ENCODE peak calls at places on chromosomes 2 and 18, in ten cellular contexts. Y is CD4-positive, alpha-beta memory T cell; J is stimulated activated CD4-positive, alpha-beta T cell treated with anti-CD3 and anti-CD28 coated beads, Interleukin-4, amount 100 ng/mL, for 48 hours; D is NCI-H1436; I is NCI-H1092 treated with DMSO at 0.1 percent for 48 hours; B is fibroblast of lung; N is foreskin fibroblast; V is head of caudate nucleus; C is GM13976; G is NCI-H774. O is an unnamed sample.

GRCh38 chr18:58953627-58954026 is 89.0 kb downstream of the ZNF532 start:
- DNase-seq in Y (no peak), J (no peak), D (no peak), I (peak; percentile 76), B (no peak), N (no peak), V (no peak), C (no peak), G (peak; percentile 43), O (peak; percentile 61)

GRCh38 chr18:50832754-50833153 is 12.9 kb upstream of the MRO start:
- DNase-seq in Y (no peak), J (no peak), D (no peak), I (no peak), B (no peak), N (no peak), V (no peak), C (peak; percentile 57), G (no peak), O (no peak)

GRCh38 chr2:29606105-29606871 is 315.1 kb downstream of the ALK start:
- DNase-seq in Y (no peak), J (no peak), D (no peak), I (no peak), B (peak; percentile 79), N (peak; percentile 82), V (no peak), C (no peak), G (no peak), O (no peak)

GRCh38 chr2:101294861-101295260 is 13.6 kb downstream of the RNF149 start:
- DNase-seq in Y (no peak), J (no peak), D (no peak), I (no peak), B (no peak), N (no peak), V (no peak), C (no peak), G (no peak), O (no peak)

GRCh38 chr2:73877071-73877802 is 15.6 kb upstream of the ACTG2 start:
- DNase-seq in Y (no peak), J (no peak), D (no peak), I (peak; percentile 38), B (no peak), N (no peak), V (no peak), C (no peak), G (peak; percentile 15), O (peak; percentile 31)

GRCh38 chr2:237865623-237866041 is 6.2 kb downstream of the RAMP1 start:
- DNase-seq in Y (no peak), J (no peak), D (no peak), I (no peak), B (no peak), N (no peak), V (no peak), C (no peak), G (no peak), O (no peak)

GRCh38 chr2:88903744-88904353 is 212.4 kb downstream of the RPIA start:
- DNase-seq in Y (no peak), J (no peak), D (no peak), I (peak; percentile 10), B (peak; percentile 25), N (peak; percentile 2), V (no peak), C (peak; percentile 2), G (no peak), O (no peak)

GRCh38 chr2:64120928-64121327 is 23.3 kb downstream of the PELI1 start:
- DNase-seq in Y (no peak), J (no peak), D (no peak), I (no peak), B (no peak), N (no peak), V (no peak), C (no peak), G (no peak), O (no peak)

GRCh38 chr18:49745051-49746014 is 68.0 kb downstream of the ACAA2 start:
- DNase-seq in Y (no peak), J (no peak), D (no peak), I (no peak), B (no peak), N (no peak), V (no peak), C (no peak), G (no peak), O (no peak)

GRCh38 chr2:238341536-238341935 is 21.2 kb downstream of the TRAF3IP1 start:
- DNase-seq in Y (no peak), J (no peak), D (no peak), I (no peak), B (no peak), N (no peak), V (no peak), C (no peak), G (no peak), O (no peak)

GRCh38 chr2:167478196-167478595 is 589.9 kb downstream of the XIRP2 start:
- DNase-seq in Y (no peak), J (no peak), D (no peak), I (no peak), B (no peak), N (no peak), V (no peak), C (no peak), G (no peak), O (no peak)

GRCh38 chr18:1627494-1627893 is 722.8 kb downstream of the ADCYAP1 start:
- DNase-seq in Y (no peak), J (no peak), D (no peak), I (no peak), B (no peak), N (no peak), V (no peak), C (no peak), G (no peak), O (no peak)

GRCh38 chr2:170073288-170073687 is 104.7 kb upstream of the MYO3B start:
- DNase-seq in Y (no peak), J (no peak), D (no peak), I (no peak), B (peak; percentile 87), N (peak; percentile 28), V (peak; percentile 76), C (no peak), G (no peak), O (peak; percentile 30)

GRCh38 chr2:234951386-234952269 is at the start of gene SH3BP4:
- DNase-seq in Y (no peak), J (peak; percentile 20), D (peak; percentile 80), I (peak; percentile 5), B (peak; percentile 81), N (peak; percentile 76), V (peak; percentile 91), C (peak; percentile 60), G (peak; percentile 61), O (no peak)

GRCh38 chr2:227479865-227480475 is 8.0 kb downstream of the AGFG1 start:
- DNase-seq in Y (no peak), J (no peak), D (no peak), I (no peak), B (peak; percentile 72), N (no peak), V (no peak), C (peak; percentile 45), G (no peak), O (no peak)